ENCODE peak calls at places on chromosomes 13 and 19, in seven cellular contexts. One of them, this sample, is unnamed.

GRCh38 chr19:13022111-13022858 is 27.0 kb downstream of the NFIX start:
- DNase-seq in endodermal cell: no peak
- DNase-seq in psoas muscle: peak
- DNase-seq in upper lobe of right lung: no peak
- DNase-seq in uterus: peak
- DNase-seq in CD4-positive, alpha-beta memory T cell: no peak
- DNase-seq in neural progenitor cell: no peak
- DNase-seq in this sample: peak

GRCh38 chr19:13138916-13139198 is 11.3 kb downstream of the STX10 start:
- DNase-seq in endodermal cell: no peak
- DNase-seq in psoas muscle: no peak
- DNase-seq in upper lobe of right lung: no peak
- DNase-seq in uterus: no peak
- DNase-seq in CD4-positive, alpha-beta memory T cell: no peak
- DNase-seq in neural progenitor cell: no peak
- DNase-seq in this sample: no peak

GRCh38 chr13:112069063-112069726 is 2.2 kb downstream of the SOX1 start:
- DNase-seq in endodermal cell: no peak
- DNase-seq in psoas muscle: no peak
- DNase-seq in upper lobe of right lung: no peak
- DNase-seq in uterus: no peak
- DNase-seq in CD4-positive, alpha-beta memory T cell: no peak
- DNase-seq in neural progenitor cell: peak
- DNase-seq in this sample: no peak

GRCh38 chr13:98495627-98496238 is 81.2 kb downstream of the STK24 start:
- DNase-seq in endodermal cell: peak
- DNase-seq in psoas muscle: no peak
- DNase-seq in upper lobe of right lung: no peak
- DNase-seq in uterus: no peak
- DNase-seq in CD4-positive, alpha-beta memory T cell: no peak
- DNase-seq in neural progenitor cell: peak
- DNase-seq in this sample: no peak

GRCh38 chr13:99702687-99703319 is 201.5 kb downstream of the TM9SF2 start:
- DNase-seq in endodermal cell: peak
- DNase-seq in psoas muscle: no peak
- DNase-seq in upper lobe of right lung: no peak
- DNase-seq in uterus: no peak
- DNase-seq in CD4-positive, alpha-beta memory T cell: no peak
- DNase-seq in neural progenitor cell: peak
- DNase-seq in this sample: no peak

GRCh38 chr19:50551034-50551712 is 17.1 kb downstream of the LRRC4B start:
- DNase-seq in endodermal cell: peak
- DNase-seq in psoas muscle: no peak
- DNase-seq in upper lobe of right lung: no peak
- DNase-seq in uterus: no peak
- DNase-seq in CD4-positive, alpha-beta memory T cell: no peak
- DNase-seq in neural progenitor cell: peak
- DNase-seq in this sample: no peak

GRCh38 chr13:96762876-96763275 is 231.4 kb downstream of the OXGR1 start:
- DNase-seq in endodermal cell: no peak
- DNase-seq in psoas muscle: no peak
- DNase-seq in upper lobe of right lung: no peak
- DNase-seq in uterus: no peak
- DNase-seq in CD4-positive, alpha-beta memory T cell: no peak
- DNase-seq in neural progenitor cell: no peak
- DNase-seq in this sample: no peak

GRCh38 chr19:28694812-28695211 is 518.1 kb downstream of the UQCRFS1 start:
- DNase-seq in endodermal cell: no peak
- DNase-seq in psoas muscle: no peak
- DNase-seq in upper lobe of right lung: no peak
- DNase-seq in uterus: no peak
- DNase-seq in CD4-positive, alpha-beta memory T cell: no peak
- DNase-seq in neural progenitor cell: no peak
- DNase-seq in this sample: no peak

GRCh38 chr13:100024023-100024422 is 42.4 kb downstream of the ZIC2 start:
- DNase-seq in endodermal cell: no peak
- DNase-seq in psoas muscle: no peak
- DNase-seq in upper lobe of right lung: no peak
- DNase-seq in uterus: no peak
- DNase-seq in CD4-positive, alpha-beta memory T cell: no peak
- DNase-seq in neural progenitor cell: no peak
- DNase-seq in this sample: no peak

GRCh38 chr19:27746691-27747380 is 1466.1 kb downstream of the UQCRFS1 start:
- DNase-seq in endodermal cell: peak
- DNase-seq in psoas muscle: peak
- DNase-seq in upper lobe of right lung: peak
- DNase-seq in uterus: peak
- DNase-seq in CD4-positive, alpha-beta memory T cell: no peak
- DNase-seq in neural progenitor cell: peak
- DNase-seq in this sample: peak

GRCh38 chr13:113592571-113592970 is 8.0 kb downstream of the TFDP1 start:
- DNase-seq in endodermal cell: peak
- DNase-seq in psoas muscle: no peak
- DNase-seq in upper lobe of right lung: no peak
- DNase-seq in uterus: peak
- DNase-seq in CD4-positive, alpha-beta memory T cell: no peak
- DNase-seq in neural progenitor cell: no peak
- DNase-seq in this sample: no peak

GRCh38 chr19:55197531-55197930 is 11.8 kb downstream of the PTPRH start:
- DNase-seq in endodermal cell: no peak
- DNase-seq in psoas muscle: no peak
- DNase-seq in upper lobe of right lung: no peak
- DNase-seq in uterus: no peak
- DNase-seq in CD4-positive, alpha-beta memory T cell: no peak
- DNase-seq in neural progenitor cell: peak
- DNase-seq in this sample: no peak

GRCh38 chr13:24275041-24275440 is 34.3 kb upstream of the C1QTNF9 start:
- DNase-seq in endodermal cell: peak
- DNase-seq in psoas muscle: no peak
- DNase-seq in upper lobe of right lung: no peak
- DNase-seq in uterus: no peak
- DNase-seq in CD4-positive, alpha-beta memory T cell: no peak
- DNase-seq in neural progenitor cell: no peak
- DNase-seq in this sample: no peak

GRCh38 chr13:60311527-60311926 is 85.5 kb upstream of the TDRD3 start:
- DNase-seq in endodermal cell: no peak
- DNase-seq in psoas muscle: no peak
- DNase-seq in upper lobe of right lung: no peak
- DNase-seq in uterus: no peak
- DNase-seq in CD4-positive, alpha-beta memory T cell: no peak
- DNase-seq in neural progenitor cell: no peak
- DNase-seq in this sample: no peak

GRCh38 chr13:106096661-106097092 is 438.8 kb downstream of the EFNB2 start:
- DNase-seq in endodermal cell: no peak
- DNase-seq in psoas muscle: no peak
- DNase-seq in upper lobe of right lung: no peak
- DNase-seq in uterus: no peak
- DNase-seq in CD4-positive, alpha-beta memory T cell: no peak
- DNase-seq in neural progenitor cell: no peak
- DNase-seq in this sample: no peak

GRCh38 chr19:31316201-31316951 is 32.9 kb downstream of the TSHZ3 start:
- DNase-seq in endodermal cell: peak
- DNase-seq in psoas muscle: peak
- DNase-seq in upper lobe of right lung: no peak
- DNase-seq in uterus: peak
- DNase-seq in CD4-positive, alpha-beta memory T cell: no peak
- DNase-seq in neural progenitor cell: peak
- DNase-seq in this sample: no peak

GRCh38 chr19:18501832-18502231 is 20.0 kb downstream of the ELL start:
- DNase-seq in endodermal cell: no peak
- DNase-seq in psoas muscle: peak
- DNase-seq in upper lobe of right lung: no peak
- DNase-seq in uterus: no peak
- DNase-seq in CD4-positive, alpha-beta memory T cell: no peak
- DNase-seq in neural progenitor cell: no peak
- DNase-seq in this sample: no peak

GRCh38 chr13:113653264-113654174 is 4.5 kb downstream of the ATP4B start:
- DNase-seq in endodermal cell: peak
- DNase-seq in psoas muscle: no peak
- DNase-seq in upper lobe of right lung: peak
- DNase-seq in uterus: no peak
- DNase-seq in CD4-positive, alpha-beta memory T cell: no peak
- DNase-seq in neural progenitor cell: no peak
- DNase-seq in this sample: peak

GRCh38 chr13:108877300-108877699 is 247.9 kb downstream of the MYO16 start:
- DNase-seq in endodermal cell: no peak
- DNase-seq in psoas muscle: no peak
- DNase-seq in upper lobe of right lung: no peak
- DNase-seq in uterus: no peak
- DNase-seq in CD4-positive, alpha-beta memory T cell: no peak
- DNase-seq in neural progenitor cell: no peak
- DNase-seq in this sample: no peak

GRCh38 chr19:48815870-48816501 is 5.2 kb upstream of the BCAT2 start:
- DNase-seq in endodermal cell: no peak
- DNase-seq in psoas muscle: no peak
- DNase-seq in upper lobe of right lung: no peak
- DNase-seq in uterus: no peak
- DNase-seq in CD4-positive, alpha-beta memory T cell: peak
- DNase-seq in neural progenitor cell: no peak
- DNase-seq in this sample: no peak

GRCh38 chr13:50358715-50359367 is 343.6 kb downstream of the KCNRG start:
- DNase-seq in endodermal cell: no peak
- DNase-seq in psoas muscle: no peak
- DNase-seq in upper lobe of right lung: no peak
- DNase-seq in uterus: no peak
- DNase-seq in CD4-positive, alpha-beta memory T cell: no peak
- DNase-seq in neural progenitor cell: no peak
- DNase-seq in this sample: no peak

GRCh38 chr13:60000081-60000480 is 163.6 kb downstream of the DIAPH3 start:
- DNase-seq in endodermal cell: no peak
- DNase-seq in psoas muscle: no peak
- DNase-seq in upper lobe of right lung: no peak
- DNase-seq in uterus: no peak
- DNase-seq in CD4-positive, alpha-beta memory T cell: no peak
- DNase-seq in neural progenitor cell: no peak
- DNase-seq in this sample: no peak

GRCh38 chr13:46803586-46803985 is 6.6 kb upstream of the ESD start:
- DNase-seq in endodermal cell: no peak
- DNase-seq in psoas muscle: no peak
- DNase-seq in upper lobe of right lung: no peak
- DNase-seq in uterus: no peak
- DNase-seq in CD4-positive, alpha-beta memory T cell: no peak
- DNase-seq in neural progenitor cell: no peak
- DNase-seq in this sample: no peak
- H3K27ac ChIP-seq in endodermal cell: no peak
- H3K27ac ChIP-seq in psoas muscle: no peak
- H3K27ac ChIP-seq in upper lobe of right lung: no peak
- H3K27ac ChIP-seq in uterus: no peak
- H3K27ac ChIP-seq in CD4-positive, alpha-beta memory T cell: no peak
- H3K27ac ChIP-seq in neural progenitor cell: no peak
- H3K27ac ChIP-seq in this sample: no peak

GRCh38 chr19:19865750-19866598 is at the start of gene ZNF253:
- DNase-seq in endodermal cell: peak
- DNase-seq in psoas muscle: peak
- DNase-seq in upper lobe of right lung: peak
- DNase-seq in uterus: peak
- DNase-seq in CD4-positive, alpha-beta memory T cell: peak
- DNase-seq in neural progenitor cell: peak
- DNase-seq in this sample: peak

GRCh38 chr19:19866599-19867248 is 1.0 kb downstream of the ZNF253 start:
- DNase-seq in endodermal cell: peak
- DNase-seq in psoas muscle: no peak
- DNase-seq in upper lobe of right lung: peak
- DNase-seq in uterus: no peak
- DNase-seq in CD4-positive, alpha-beta memory T cell: peak
- DNase-seq in neural progenitor cell: peak
- DNase-seq in this sample: no peak

GRCh38 chr19:19858751-19859150 is 6.9 kb upstream of the ZNF253 start:
- DNase-seq in endodermal cell: no peak
- DNase-seq in psoas muscle: no peak
- DNase-seq in upper lobe of right lung: no peak
- DNase-seq in uterus: no peak
- DNase-seq in CD4-positive, alpha-beta memory T cell: no peak
- DNase-seq in neural progenitor cell: no peak
- DNase-seq in this sample: no peak

DNA sequence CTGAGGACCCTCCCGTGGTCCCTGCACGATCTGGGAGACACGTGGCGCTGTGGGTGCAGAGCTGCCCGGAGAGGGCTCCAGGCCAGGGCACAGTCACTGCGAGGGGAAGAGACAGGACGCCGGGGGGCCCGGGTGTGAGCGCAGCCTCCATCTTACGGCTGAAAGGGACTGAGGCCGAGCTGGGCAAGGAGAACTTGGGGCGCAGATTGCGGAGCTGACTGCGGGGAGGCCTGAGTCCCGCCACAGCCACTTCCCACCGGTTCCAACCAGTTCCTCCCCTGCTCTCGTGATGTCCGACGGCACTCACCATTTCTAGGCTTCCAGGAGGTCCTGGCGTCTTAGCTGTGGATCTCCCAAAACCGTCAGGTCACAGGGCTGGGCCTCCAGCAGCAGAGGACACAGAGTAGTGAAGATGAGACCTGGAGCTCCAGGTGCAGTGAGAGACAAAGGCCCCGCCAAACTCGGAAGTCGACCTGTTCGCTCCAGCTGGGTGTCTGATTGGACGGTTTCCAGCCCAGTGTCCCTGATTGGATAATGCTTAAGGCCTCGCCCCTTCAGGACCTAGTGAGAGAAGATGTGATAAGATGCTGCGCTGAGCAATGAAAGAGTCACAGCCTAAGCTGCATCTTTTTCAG is 4.8 kb upstream of the ZNF253 start:
- DNase-seq in endodermal cell: peak
- DNase-seq in psoas muscle: no peak
- DNase-seq in upper lobe of right lung: no peak
- DNase-seq in uterus: no peak
- DNase-seq in CD4-positive, alpha-beta memory T cell: peak
- DNase-seq in neural progenitor cell: peak
- DNase-seq in this sample: no peak
- H3K4me3 ChIP-seq in endodermal cell: no peak
- H3K4me3 ChIP-seq in psoas muscle: no peak
- H3K4me3 ChIP-seq in upper lobe of right lung: peak
- H3K4me3 ChIP-seq in uterus: no peak
- H3K4me3 ChIP-seq in CD4-positive, alpha-beta memory T cell: no peak
- H3K4me3 ChIP-seq in neural progenitor cell: peak
- H3K4me3 ChIP-seq in this sample: no peak

DNA sequence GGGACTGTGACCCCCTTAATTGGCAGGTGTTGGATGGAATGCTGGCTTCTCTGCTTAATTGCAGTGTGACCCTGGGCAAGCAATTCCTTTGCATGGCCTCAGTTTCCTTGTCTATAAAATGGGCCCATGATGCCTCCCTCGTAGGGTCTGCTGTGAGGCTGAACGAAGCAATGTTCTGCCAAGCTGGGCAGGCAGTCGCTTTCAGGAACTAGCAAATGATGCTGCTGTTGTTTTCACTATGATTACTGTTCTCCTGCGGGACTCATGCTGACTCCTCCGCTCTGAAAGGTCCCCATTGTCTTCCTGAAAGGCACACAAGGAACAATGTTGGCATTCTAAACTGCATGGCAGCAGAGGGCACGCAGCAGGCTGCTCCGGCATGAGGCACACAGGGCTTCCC is 6.8 kb downstream of the BICRA start:
- DNase-seq in endodermal cell: no peak
- DNase-seq in psoas muscle: no peak
- DNase-seq in upper lobe of right lung: no peak
- DNase-seq in uterus: no peak
- DNase-seq in CD4-positive, alpha-beta memory T cell: no peak
- DNase-seq in neural progenitor cell: no peak
- DNase-seq in this sample: peak
- H3K27ac ChIP-seq in endodermal cell: no peak
- H3K27ac ChIP-seq in psoas muscle: peak
- H3K27ac ChIP-seq in upper lobe of right lung: no peak
- H3K27ac ChIP-seq in uterus: no peak
- H3K27ac ChIP-seq in CD4-positive, alpha-beta memory T cell: no peak
- H3K27ac ChIP-seq in neural progenitor cell: no peak
- H3K27ac ChIP-seq in this sample: peak

GRCh38 chr19:40596608-40597328 is 4.4 kb upstream of the LTBP4 start:
- DNase-seq in endodermal cell: peak
- DNase-seq in psoas muscle: peak
- DNase-seq in upper lobe of right lung: peak
- DNase-seq in uterus: peak
- DNase-seq in CD4-positive, alpha-beta memory T cell: no peak
- DNase-seq in neural progenitor cell: peak
- DNase-seq in this sample: no peak
- H3K4me3 ChIP-seq in endodermal cell: no peak
- H3K4me3 ChIP-seq in psoas muscle: peak
- H3K4me3 ChIP-seq in upper lobe of right lung: peak
- H3K4me3 ChIP-seq in uterus: no peak
- H3K4me3 ChIP-seq in CD4-positive, alpha-beta memory T cell: no peak
- H3K4me3 ChIP-seq in neural progenitor cell: peak
- H3K4me3 ChIP-seq in this sample: peak